ENCODE peak calls at places on chromosomes 4 and X, in ten cellular contexts. Y, V, I, W, O, F, X, T, J and S are unnamed samples.

GRCh38 chrX:34978171-34978570 is 35.6 kb downstream of the FAM47B start:
- DNase-seq in Y (no peak), V (no peak), I (no peak), W (no peak), O (no peak), F (no peak), X (no peak), T (no peak), J (no peak), S (no peak)

GRCh38 chr4:154516320-154516719 is 24.7 kb upstream of the DCHS2 start:
- DNase-seq in Y (no peak), V (no peak), I (no peak), W (no peak), O (no peak), F (no peak), X (no peak), T (no peak), J (no peak), S (no peak)

GRCh38 chr4:112531146-112531545 is 15.2 kb upstream of the NEUROG2 start:
- DNase-seq in Y (no peak), V (no peak), I (no peak), W (no peak), O (no peak), F (no peak), X (no peak), T (no peak), J (no peak), S (no peak)

GRCh38 chrX:10102046-10102704 is 54.6 kb upstream of the CLCN4 start:
- DNase-seq in Y (no peak), V (no peak), I (no peak), W (no peak), O (no peak), F (no peak), X (no peak), T (no peak), J (no peak), S (no peak)

GRCh38 chr4:122104184-122104583 is 47.9 kb upstream of the BLTP1 start:
- DNase-seq in Y (no peak), V (no peak), I (no peak), W (no peak), O (no peak), F (no peak), X (no peak), T (no peak), J (no peak), S (no peak)

GRCh38 chr4:156505341-156505955 is 466.2 kb downstream of the PDGFC start:
- DNase-seq in Y (no peak), V (no peak), I (no peak), W (no peak), O (no peak), F (no peak), X (no peak), T (no peak), J (no peak), S (no peak)

GRCh38 chr4:8278009-8278395 is 8.4 kb downstream of the HTRA3 start:
- DNase-seq in Y (no peak), V (peak; percentile 42), I (no peak), W (no peak), O (no peak), F (no peak), X (no peak), T (no peak), J (peak; percentile 18), S (no peak)

GRCh38 chrX:134669378-134670098 is 11.3 kb upstream of the PLAC1 start:
- DNase-seq in Y (peak; percentile 63), V (peak; percentile 92), I (no peak), W (no peak), O (peak; percentile 55), F (no peak), X (peak; percentile 87), T (no peak), J (peak; percentile 19), S (no peak)

GRCh38 chr4:100721490-100721889 is 203.7 kb upstream of the EMCN start:
- DNase-seq in Y (no peak), V (no peak), I (no peak), W (no peak), O (no peak), F (no peak), X (no peak), T (no peak), J (no peak), S (no peak)

GRCh38 chr4:100722133-100722532 is 204.3 kb upstream of the EMCN start:
- DNase-seq in Y (no peak), V (no peak), I (no peak), W (no peak), O (no peak), F (no peak), X (no peak), T (no peak), J (no peak), S (no peak)

GRCh38 chr4:100721077-100721476 is 203.3 kb upstream of the EMCN start:
- DNase-seq in Y (no peak), V (no peak), I (no peak), W (no peak), O (no peak), F (no peak), X (no peak), T (peak; percentile 6), J (no peak), S (no peak)

DNA sequence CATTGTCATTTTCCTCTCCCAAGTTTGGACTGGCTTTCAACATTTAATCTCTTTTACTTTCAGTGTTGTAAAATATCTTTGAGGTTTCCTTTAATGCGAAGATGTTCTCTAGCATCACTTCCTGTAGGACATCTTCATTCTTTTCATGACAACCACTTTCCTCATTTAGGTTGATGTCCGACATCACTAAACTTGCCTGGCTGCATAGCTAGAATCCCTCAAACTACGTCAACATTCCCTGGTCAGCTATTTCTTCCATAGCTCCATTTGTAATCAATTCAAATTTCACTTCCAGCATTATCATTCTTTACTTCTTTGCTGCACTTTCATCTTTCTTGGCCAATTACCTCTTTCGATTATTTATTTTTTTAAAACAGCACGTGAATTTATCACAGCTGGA is 198.6 kb upstream of the EMCN start:
- DNase-seq in Y (no peak), V (no peak), I (no peak), W (no peak), O (no peak), F (no peak), X (no peak), T (no peak), J (no peak), S (no peak)
- TF ChIP-seq CTCF in Y (no peak), V (no peak), I (no peak), W (no peak), O (no peak), F (no peak), X (no peak), T (no peak), J (no peak), S (no peak)

GRCh38 chr4:78296261-78296660 is 239.1 kb downstream of the FRAS1 start:
- DNase-seq in Y (no peak), V (no peak), I (no peak), W (no peak), O (no peak), F (no peak), X (no peak), T (no peak), J (no peak), S (no peak)

GRCh38 chr4:78291277-78291676 is 234.2 kb downstream of the FRAS1 start:
- DNase-seq in Y (no peak), V (no peak), I (no peak), W (no peak), O (no peak), F (no peak), X (no peak), T (no peak), J (no peak), S (no peak)

GRCh38 chr4:78293348-78293747 is 236.2 kb downstream of the FRAS1 start:
- DNase-seq in Y (no peak), V (peak; percentile 34), I (no peak), W (no peak), O (no peak), F (no peak), X (no peak), T (no peak), J (no peak), S (no peak)

GRCh38 chr4:78292336-78292735 is 235.2 kb downstream of the FRAS1 start:
- DNase-seq in Y (no peak), V (no peak), I (no peak), W (no peak), O (no peak), F (no peak), X (no peak), T (no peak), J (no peak), S (no peak)

DNA sequence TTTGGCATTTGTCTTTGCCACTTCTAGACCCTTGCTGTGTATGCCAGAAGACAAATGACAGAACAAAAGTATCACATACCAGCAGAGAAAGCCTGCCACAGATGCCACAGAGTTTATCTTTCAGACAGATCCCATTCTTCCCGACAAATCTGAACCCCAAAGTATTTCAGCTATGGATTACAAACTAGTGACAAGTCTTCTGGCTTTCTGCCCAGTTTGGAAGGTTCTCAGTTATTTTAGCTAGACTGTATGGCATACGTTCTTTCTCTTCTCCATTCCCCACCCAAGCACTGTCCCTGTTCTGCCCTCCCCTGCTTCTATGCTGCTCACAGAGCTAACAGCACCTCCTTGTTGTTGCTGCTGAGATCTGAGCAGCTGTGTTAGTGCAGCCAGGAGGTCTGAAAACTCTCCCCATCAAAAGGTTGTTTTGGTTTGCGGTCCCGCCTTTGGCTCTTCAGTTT is 236.7 kb downstream of the FRAS1 start:
- DNase-seq in Y (no peak), V (peak; percentile 84), I (no peak), W (no peak), O (no peak), F (no peak), X (peak; percentile 4), T (no peak), J (no peak), S (no peak)
- TF ChIP-seq CTCF in Y (no peak), V (peak; percentile 2), I (no peak), W (no peak), O (no peak), F (no peak), X (no peak), T (no peak), J (no peak), S (no peak)

GRCh38 chrX:93585661-93586060 is 87.7 kb downstream of the NAP1L3 start:
- DNase-seq in Y (no peak), V (peak; percentile 16), I (no peak), W (no peak), O (no peak), F (no peak), X (no peak), T (no peak), J (no peak), S (no peak)

GRCh38 chrX:93594780-93595179 is 78.6 kb downstream of the NAP1L3 start:
- DNase-seq in Y (no peak), V (no peak), I (no peak), W (no peak), O (no peak), F (no peak), X (no peak), T (no peak), J (no peak), S (no peak)

DNA sequence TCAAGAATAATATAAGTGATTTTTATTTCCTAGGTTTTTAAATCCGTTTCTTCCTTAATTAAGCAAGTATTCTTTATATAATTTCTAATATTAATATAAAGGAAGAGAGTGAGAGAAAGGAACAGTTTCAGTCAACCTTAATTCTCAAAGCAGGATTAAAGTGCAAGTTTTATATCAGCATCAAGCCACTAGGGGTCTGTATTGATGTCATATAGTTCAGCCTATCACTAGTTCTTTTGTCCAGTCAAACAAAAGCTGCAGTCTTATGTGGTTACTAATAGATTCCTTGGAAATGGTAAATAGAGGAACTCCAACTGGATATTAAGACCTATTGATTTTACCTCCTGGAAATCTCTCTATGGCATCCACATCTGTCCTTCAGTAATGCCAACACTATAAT is 82.0 kb downstream of the NAP1L3 start:
- DNase-seq in Y (no peak), V (no peak), I (no peak), W (no peak), O (no peak), F (no peak), X (no peak), T (no peak), J (no peak), S (no peak)
- TF ChIP-seq CTCF in Y (no peak), V (no peak), I (no peak), W (peak; percentile 66), O (no peak), F (no peak), X (no peak), T (no peak), J (no peak), S (no peak)

DNA sequence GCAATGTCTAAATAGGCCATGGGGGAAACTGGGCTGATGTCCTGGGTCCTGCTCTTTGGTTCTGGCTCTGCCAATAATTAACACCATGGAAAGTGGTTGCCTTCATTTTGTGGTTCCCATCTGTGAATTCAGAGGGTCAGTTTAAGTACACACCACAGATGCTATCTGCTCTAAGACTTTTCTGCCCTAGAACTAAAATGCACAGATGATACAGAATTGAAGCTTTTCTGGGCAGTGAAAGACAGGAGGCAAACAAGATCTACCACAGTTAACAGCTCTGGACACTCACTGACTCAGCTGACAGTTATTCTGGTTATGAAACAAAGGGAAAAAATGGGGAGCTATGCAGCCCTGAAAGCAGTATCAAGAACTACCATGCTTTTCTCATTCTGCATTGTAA is 37.3 kb downstream of the APBB2 start:
- DNase-seq in Y (peak; percentile 59), V (peak; percentile 79), I (no peak), W (no peak), O (no peak), F (no peak), X (peak; percentile 16), T (no peak), J (no peak), S (no peak)
- TF ChIP-seq CTCF in Y (peak; percentile 46), V (peak; percentile 35), I (no peak), W (no peak), O (no peak), F (no peak), X (no peak), T (no peak), J (no peak), S (no peak)